ENCODE peak calls at places on chromosomes 16 and 17, in six cellular contexts. A is body of pancreas, M is HFFc6, F is NCI-H187, L is C1 segment of cervical spinal cord, N is NCI-H774. X is an unnamed sample.

GRCh38 chr17:74603746-74604145 is 11.7 kb upstream of the CD300LD start:
- DNase-seq in L (no peak), M (no peak), F (no peak), A (no peak), N (no peak), X (no peak)

GRCh38 chr16:69435977-69436729 is 11.7 kb downstream of the CYB5B start:
- DNase-seq in L (no peak), N (no peak), A (no peak), F (no peak), M (no peak), X (no peak)

GRCh38 chr16:67278773-67279295 is 498 bp upstream of the PLEKHG4 start:
- DNase-seq in N (no peak), L (no peak), A (peak), F (no peak), M (no peak), X (no peak)

GRCh38 chr17:80859004-80859941 is 132.4 kb upstream of the CHMP6 start:
- DNase-seq in A (peak), N (no peak), L (peak), F (no peak), M (peak), X (peak)

GRCh38 chr17:48814504-48814903 is 2.5 kb downstream of the TTLL6 start:
- DNase-seq in N (peak), A (peak), L (peak), M (peak), F (peak), X (peak)

GRCh38 chr16:55982597-55982996 is 107.4 kb upstream of the CES5A start:
- DNase-seq in L (no peak), N (no peak), A (no peak), M (no peak), F (no peak), X (no peak)

GRCh38 chr17:80546267-80546666 is 1.6 kb downstream of the RPTOR start:
- DNase-seq in F (no peak), M (no peak), L (no peak), A (no peak), N (no peak), X (no peak)

GRCh38 chr16:89883346-89884040 is 10.1 kb downstream of the TCF25 start:
- DNase-seq in N (no peak), L (no peak), A (no peak), F (no peak), M (no peak), X (no peak)

GRCh38 chr17:81537343-81537855 is 9.2 kb downstream of the FSCN2 start:
- DNase-seq in L (no peak), M (no peak), N (peak), F (peak), A (peak), X (peak)

GRCh38 chr16:85929259-85929704 is 30.3 kb downstream of the IRF8 start:
- DNase-seq in M (no peak), L (no peak), N (no peak), A (no peak), F (no peak), X (no peak)

GRCh38 chr17:29116652-29117439 is 63.4 kb downstream of the MYO18A start:
- DNase-seq in M (peak), A (peak), F (peak), N (peak), L (peak), X (peak)

X was measured in hepatocyte.